ENCODE peak calls at places on chromosomes 11 and 22, in six cellular contexts. Q, O, N, U, C and X are unnamed samples.

GRCh38 chr11:95692526-95693270 is 96.9 kb downstream of the FAM76B start:
- DNase-seq in U (no peak), O (no peak), N (peak; percentile 23), C (no peak), Q (no peak), X (no peak)

GRCh38 chr11:87423161-87423560 is 385.4 kb downstream of the TMEM135 start:
- DNase-seq in U (no peak), C (no peak), Q (no peak), N (no peak), O (no peak), X (no peak)

GRCh38 chr11:47917643-47918369 is 62.6 kb upstream of the PTPRJ start:
- DNase-seq in C (peak; percentile 85), N (peak; percentile 87), O (peak; percentile 92), Q (no peak), U (no peak), X (no peak)

GRCh38 chr11:118241191-118242098 is 10.7 kb downstream of the MPZL3 start:
- DNase-seq in N (no peak), Q (no peak), C (no peak), O (no peak), U (peak; percentile 74), X (peak; percentile 81)

GRCh38 chr11:12177739-12178338 is 67.4 kb downstream of the MICAL2 start:
- DNase-seq in N (peak; percentile 60), O (peak; percentile 36), Q (no peak), C (no peak), U (no peak), X (no peak)

GRCh38 chr22:41362615-41363014 is 19.1 kb upstream of the TEF start:
- DNase-seq in N (no peak), U (no peak), Q (no peak), C (no peak), O (no peak), X (no peak)

GRCh38 chr11:72812968-72813739 is 1.1 kb upstream of the ATG16L2 start:
- DNase-seq in U (peak; percentile 83), O (peak; percentile 94), C (no peak), Q (peak; percentile 67), N (peak; percentile 71), X (peak; percentile 82)

GRCh38 chr11:117950320-117950719 is 21.1 kb upstream of the TMPRSS13 start:
- DNase-seq in C (no peak), U (peak; percentile 78), O (no peak), Q (no peak), N (no peak), X (peak; percentile 84)

GRCh38 chr11:3835100-3835485 is 5.7 kb downstream of the RHOG start:
- DNase-seq in C (no peak), N (peak; percentile 43), Q (no peak), U (no peak), O (no peak), X (no peak)

GRCh38 chr22:18091916-18092526 is 14.2 kb downstream of the PEX26 start:
- DNase-seq in C (peak; percentile 76), Q (no peak), O (no peak), N (peak; percentile 16), U (peak; percentile 62), X (no peak)

GRCh38 chr22:27952779-27953178 is 33.7 kb upstream of the PITPNB start:
- DNase-seq in O (no peak), N (peak; percentile 23), Q (no peak), C (no peak), U (no peak), X (no peak)

GRCh38 chr11:46903846-46904245 is 14.5 kb downstream of the LRP4 start:
- DNase-seq in N (no peak), U (no peak), C (no peak), Q (no peak), O (no peak), X (no peak)

GRCh38 chr11:77647906-77648305 is 10.3 kb upstream of the CLNS1A start:
- DNase-seq in N (peak; percentile 52), O (no peak), C (no peak), U (no peak), Q (no peak), X (no peak)

GRCh38 chr11:10407055-10407454 is 48.0 kb upstream of the AMPD3 start:
- DNase-seq in O (no peak), C (no peak), N (peak; percentile 91), Q (no peak), U (no peak), X (no peak)

GRCh38 chr11:12318791-12319733 is 58.3 kb upstream of the PARVA start:
- DNase-seq in Q (no peak), U (no peak), O (no peak), C (no peak), N (peak; percentile 90), X (no peak)

GRCh38 chr11:109291553-109291952 is 130.4 kb upstream of the C11orf87 start:
- DNase-seq in O (no peak), U (no peak), C (no peak), Q (no peak), N (no peak), X (no peak)